ENCODE peak calls at places on chromosome X, in five cellular contexts. X, W, S, A and N are unnamed samples.

GRCh38 chrX:139187738-139188137 is 342.8 kb upstream of the F9 start:
- ATAC-seq in X (no peak), W (no peak), S (no peak), A (no peak), N (no peak)

GRCh38 chrX:149521438-149521837 is 16.3 kb upstream of the IDS start:
- ATAC-seq in X (no peak), W (no peak), S (no peak), A (no peak), N (no peak)

GRCh38 chrX:150150780-150151125 is 212.4 kb upstream of the MAMLD1 start:
- ATAC-seq in X (no peak), W (no peak), S (no peak), A (no peak), N (no peak)

GRCh38 chrX:253451-254297 is 27.5 kb upstream of the PLCXD1 start:
- ATAC-seq in X (no peak), W (no peak), S (no peak), A (no peak), N (no peak)

GRCh38 chrX:95055991-95056390 is 1382.0 kb downstream of the FAM133A start:
- ATAC-seq in X (no peak), W (no peak), S (no peak), A (no peak), N (no peak)

GRCh38 chrX:135707880-135708279 is 5.6 kb upstream of the CT45A1 start:
- ATAC-seq in X (peak), W (peak), S (peak), A (peak), N (no peak)

GRCh38 chrX:71623105-71623450 is 4.8 kb upstream of the CXCR3 start:
- ATAC-seq in X (no peak), W (peak), S (no peak), A (peak), N (peak)

GRCh38 chrX:68428431-68428830 is 4.9 kb downstream of the OPHN1 start:
- ATAC-seq in X (no peak), W (no peak), S (no peak), A (peak), N (no peak)

GRCh38 chrX:132505116-132505515 is 16.3 kb upstream of the MBNL3 start:
- ATAC-seq in X (no peak), W (peak), S (no peak), A (no peak), N (no peak)

GRCh38 chrX:585115-585808 is 45.3 kb upstream of the SHOX start:
- ATAC-seq in X (no peak), W (no peak), S (peak), A (no peak), N (no peak)

GRCh38 chrX:27444093-27444908 is 18.8 kb downstream of the PPP4R3C start:
- ATAC-seq in X (peak), W (peak), S (no peak), A (no peak), N (no peak)

GRCh38 chrX:85993539-85994197 is 53.7 kb downstream of the CHM start:
- ATAC-seq in X (no peak), W (no peak), S (no peak), A (no peak), N (no peak)

GRCh38 chrX:69556094-69557011 is 52.2 kb downstream of the NALF2 start:
- ATAC-seq in X (no peak), W (peak), S (peak), A (peak), N (peak)

GRCh38 chrX:74293343-74293946 is 10.5 kb upstream of the ZCCHC13 start:
- ATAC-seq in X (peak), W (peak), S (peak), A (peak), N (peak)

GRCh38 chrX:74291964-74292891 is 11.8 kb upstream of the ZCCHC13 start:
- ATAC-seq in X (peak), W (peak), S (peak), A (peak), N (peak)

GRCh38 chrX:74300869-74301268 is 3.1 kb upstream of the ZCCHC13 start:
- ATAC-seq in X (no peak), W (no peak), S (no peak), A (no peak), N (no peak)

GRCh38 chrX:74295102-74295501 is 8.9 kb upstream of the ZCCHC13 start:
- ATAC-seq in X (no peak), W (no peak), S (no peak), A (no peak), N (no peak)

DNA sequence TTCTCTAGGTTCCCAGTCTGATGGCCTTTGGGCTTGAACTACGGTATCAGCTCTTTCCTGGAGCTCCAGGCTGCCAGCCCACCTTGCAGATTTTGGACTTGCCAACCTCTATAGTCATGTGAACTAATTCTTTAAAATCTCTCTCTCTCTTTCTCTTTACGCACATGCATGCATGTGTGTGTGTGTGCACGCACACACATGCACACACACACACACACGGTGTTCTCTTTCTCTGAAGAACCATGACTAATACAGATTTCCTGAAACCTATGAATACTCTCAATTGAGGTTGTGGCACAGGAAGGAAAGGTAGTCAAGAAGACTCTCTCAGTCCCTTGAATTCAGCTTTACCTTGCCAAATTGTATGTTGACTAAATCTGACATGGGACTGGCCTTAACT is 6.2 kb upstream of the ZCCHC13 start:
- ATAC-seq in X (no peak), W (no peak), S (no peak), A (no peak), N (no peak)
- TF ChIP-seq POLR2AphosphoS5 in X (no peak), W (no peak), S (no peak), A (no peak), N (no peak)

DNA sequence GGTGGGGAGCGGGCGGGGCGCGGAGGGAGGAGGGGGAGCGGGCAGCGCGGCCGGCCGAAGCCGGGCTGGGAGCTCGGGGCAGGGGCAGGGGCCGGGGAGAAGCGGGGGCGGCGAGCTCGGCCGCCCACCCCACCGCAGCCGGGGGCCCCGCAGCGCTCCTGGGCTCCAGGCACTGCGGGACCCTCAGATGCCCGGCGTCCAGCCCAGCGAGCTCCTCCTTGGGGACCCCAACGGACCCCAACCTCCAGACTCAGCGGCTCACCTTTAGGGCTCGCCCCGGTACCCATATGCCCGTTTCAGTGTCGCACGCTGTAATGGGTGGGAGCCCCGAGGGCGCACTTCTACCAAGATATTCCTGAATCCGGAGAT is 357 bp upstream of the ADGRG2 start:
- ATAC-seq in X (no peak), W (no peak), S (peak), A (no peak), N (no peak)
- H3K4me3 ChIP-seq in X (no peak), W (no peak), S (peak), A (no peak), N (no peak)

GRCh38 chrX:9635368-9635767 is 130.3 kb downstream of the GPR143 start:
- ATAC-seq in X (no peak), W (no peak), S (no peak), A (no peak), N (peak)

GRCh38 chrX:9638871-9639270 is 126.8 kb downstream of the GPR143 start:
- ATAC-seq in X (peak), W (no peak), S (no peak), A (no peak), N (no peak)

DNA sequence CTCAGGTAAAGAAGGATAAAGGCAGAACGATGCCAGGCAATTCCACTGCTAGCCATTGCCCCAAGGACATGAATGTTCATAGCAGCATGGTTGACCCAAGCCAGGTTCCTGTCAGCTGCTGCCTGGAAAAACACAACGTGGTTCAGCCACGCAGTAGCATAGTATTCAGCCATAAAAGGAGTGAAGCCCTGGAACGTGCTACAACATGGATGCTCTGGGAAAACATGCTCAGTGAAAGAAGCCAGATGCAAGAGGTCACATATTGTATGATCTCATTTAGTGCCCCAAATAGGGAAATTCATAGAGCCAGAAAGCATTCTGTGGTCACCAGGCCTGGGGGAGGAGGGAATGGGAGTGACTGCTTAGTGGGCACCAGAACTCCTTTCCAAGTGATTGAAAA is 129.8 kb downstream of the GPR143 start:
- ATAC-seq in X (no peak), W (no peak), S (no peak), A (no peak), N (peak)
- TF ChIP-seq POLR2AphosphoS5 in X (no peak), W (no peak), S (no peak), A (no peak), N (peak)

GRCh38 chrX:103530540-103530939 is 11.3 kb upstream of the RAB40A start:
- ATAC-seq in X (no peak), W (no peak), S (no peak), A (no peak), N (no peak)
- H3K4me3 ChIP-seq in X (no peak), W (no peak), S (no peak), A (no peak), N (no peak)

GRCh38 chrX:41421071-41421729 is 25.9 kb upstream of the NYX start:
- ATAC-seq in X (no peak), W (no peak), S (no peak), A (no peak), N (no peak)

GRCh38 chrX:41419082-41419481 is 28.1 kb upstream of the NYX start:
- ATAC-seq in X (no peak), W (no peak), S (no peak), A (no peak), N (no peak)
- TF ChIP-seq POLR2AphosphoS5 in X (no peak), W (no peak), S (no peak), A (no peak), N (no peak)

GRCh38 chrX:9788908-9789307 is 2.7 kb downstream of the SHROOM2 start:
- ATAC-seq in X (no peak), W (peak), S (peak), A (no peak), N (no peak)

GRCh38 chrX:9785944-9786741 is at the start of gene SHROOM2:
- ATAC-seq in X (no peak), W (peak), S (peak), A (peak), N (no peak)

GRCh38 chrX:9785252-9785943 is 831 bp upstream of the SHROOM2 start:
- ATAC-seq in X (no peak), W (peak), S (peak), A (no peak), N (no peak)

GRCh38 chrX:9789555-9789954 is 3.3 kb downstream of the SHROOM2 start:
- ATAC-seq in X (no peak), W (no peak), S (peak), A (no peak), N (no peak)

DNA sequence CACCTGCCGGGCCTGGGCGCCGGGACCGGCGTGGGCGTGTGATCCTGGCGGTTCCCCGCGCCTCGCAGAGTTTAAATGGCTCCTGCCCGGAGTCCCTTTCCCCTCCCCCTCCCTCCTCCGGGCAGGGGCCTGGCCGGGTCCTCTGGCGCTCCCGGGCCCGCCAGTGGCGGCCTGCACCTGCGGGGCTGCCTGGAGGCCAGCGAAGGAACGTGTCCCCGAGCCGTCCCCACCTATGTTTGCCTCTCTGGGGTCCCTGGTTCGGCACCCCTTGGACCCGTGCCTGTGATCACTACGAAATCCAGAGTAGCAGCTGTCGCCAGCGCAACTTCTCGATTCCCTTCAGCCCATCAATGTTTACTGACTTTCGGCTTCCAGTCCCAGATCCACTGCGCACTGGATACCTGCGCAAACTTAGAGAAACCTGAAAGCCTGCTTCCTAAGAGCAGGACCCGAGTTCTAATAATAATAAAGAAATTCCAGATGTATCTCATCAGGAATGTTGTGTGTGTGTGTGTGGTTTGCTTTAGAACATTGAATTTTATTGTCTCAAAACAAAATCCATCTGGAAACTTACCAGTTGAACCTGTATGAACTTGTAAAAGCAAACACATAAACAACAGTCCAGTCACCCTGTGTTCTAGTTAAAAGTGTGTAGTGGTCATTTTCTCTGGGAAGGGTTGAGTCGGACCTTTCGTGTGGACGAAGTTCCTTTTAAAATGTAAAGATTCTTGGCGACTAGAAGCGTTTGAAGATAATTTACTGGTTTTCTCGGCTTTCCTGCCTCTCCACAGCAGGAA is 808 bp downstream of the SHROOM2 start:
- ATAC-seq in X (no peak), W (peak), S (peak), A (peak), N (no peak)
- H3K4me3 ChIP-seq in X (no peak), W (peak), S (peak), A (peak), N (peak)

DNA sequence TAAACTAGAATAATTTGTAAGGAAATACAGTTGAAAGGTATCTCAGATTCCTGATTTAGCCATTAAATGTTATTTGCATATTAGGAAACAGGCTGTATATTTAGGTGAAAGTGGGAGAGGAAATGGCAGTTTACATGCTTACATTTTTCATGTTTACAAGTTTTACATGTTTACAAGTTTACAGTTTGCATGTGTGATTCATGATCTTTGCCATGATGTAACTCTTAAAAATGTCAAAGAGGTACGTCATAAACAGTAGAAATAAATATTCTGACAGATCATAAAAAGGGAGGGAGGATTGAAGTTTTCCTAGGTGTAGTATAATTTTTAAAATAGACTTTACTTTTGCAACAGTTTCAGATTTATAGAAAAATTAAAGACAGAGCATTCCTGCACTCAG is 45.7 kb downstream of the KDM6A start:
- ATAC-seq in X (no peak), W (no peak), S (no peak), A (no peak), N (no peak)
- TF ChIP-seq POLR2AphosphoS5 in X (no peak), W (no peak), S (no peak), A (no peak), N (no peak)

GRCh38 chrX:152600853-152601635 is 36.7 kb upstream of the GABRQ start:
- ATAC-seq in X (no peak), W (no peak), S (peak), A (no peak), N (no peak)
- H3K4me3 ChIP-seq in X (no peak), W (no peak), S (no peak), A (no peak), N (no peak)